ENCODE peak calls at places on chromosomes 13 and 19, in eight cellular contexts. C is ovary, T is suprapubic skin, K is tibial nerve, Z is GM12878, E is H1, Q is A549, N is sigmoid colon. V is an unnamed sample.

GRCh38 chr13:50915562-50915961 is 6.0 kb downstream of the RNASEH2B start:
- DNase-seq in C (no peak), Q (no peak), Z (no peak), N (no peak), K (no peak), E (no peak), T (no peak), V (no peak)

GRCh38 chr13:113275387-113275786 is 21.7 kb upstream of the LAMP1 start:
- DNase-seq in E (no peak), N (no peak), T (no peak), K (no peak), Z (no peak), Q (peak; percentile 53), C (peak; percentile 62), V (peak; percentile 43)

GRCh38 chr19:1672769-1673644 is 20.6 kb upstream of the TCF3 start:
- DNase-seq in Z (no peak), T (no peak), Q (no peak), N (no peak), E (no peak), C (no peak), K (no peak), V (no peak)

GRCh38 chr13:28067526-28067925 is 32.9 kb downstream of the FLT3 start:
- DNase-seq in K (no peak), E (no peak), Q (no peak), Z (no peak), C (no peak), N (no peak), T (no peak), V (no peak)

GRCh38 chr19:8337728-8338127 is 5.3 kb downstream of the KANK3 start:
- DNase-seq in N (no peak), T (no peak), Z (no peak), E (no peak), Q (no peak), K (no peak), C (no peak), V (peak; percentile 13)

GRCh38 chr19:55068803-55069136 is 5.8 kb upstream of the RDH13 start:
- DNase-seq in E (no peak), Q (no peak), C (no peak), K (no peak), Z (no peak), N (no peak), T (no peak), V (no peak)

GRCh38 chr19:16327501-16327900 is 2.9 kb downstream of the KLF2 start:
- DNase-seq in Z (no peak), E (no peak), T (no peak), N (no peak), C (no peak), Q (no peak), K (no peak), V (peak; percentile 39)

GRCh38 chr13:32902898-32903297 is 113.3 kb upstream of the KL start:
- DNase-seq in N (peak; percentile 88), T (peak; percentile 86), Z (no peak), C (peak; percentile 61), K (peak; percentile 76), E (no peak), Q (no peak), V (peak; percentile 34)

GRCh38 chr19:14369399-14370168 is 11.7 kb upstream of the ADGRE5 start:
- DNase-seq in Z (no peak), E (no peak), T (no peak), C (no peak), N (no peak), K (no peak), Q (no peak), V (peak; percentile 50)

GRCh38 chr19:50969413-50969760 is at the start of gene KLK6:
- DNase-seq in N (no peak), Q (no peak), Z (no peak), E (no peak), T (no peak), C (no peak), K (no peak), V (no peak)

GRCh38 chr19:2010135-2010668 is 5.3 kb downstream of the BTBD2 start:
- DNase-seq in K (no peak), E (no peak), N (no peak), C (no peak), Q (no peak), Z (no peak), T (no peak), V (no peak)

GRCh38 chr19:32287811-32288227 is 57.6 kb upstream of the ZNF507 start:
- DNase-seq in E (peak; percentile 34), Q (peak; percentile 87), C (peak; percentile 79), Z (no peak), T (peak; percentile 86), N (peak; percentile 79), K (peak; percentile 85), V (peak; percentile 74)

GRCh38 chr13:50576156-50576555 is 267.3 kb downstream of the DLEU7 start:
- DNase-seq in K (no peak), Z (no peak), Q (no peak), T (no peak), N (no peak), C (no peak), E (no peak), V (peak; percentile 62)

GRCh38 chr13:74259641-74260040 is 125.4 kb upstream of the KLF12 start:
- DNase-seq in T (no peak), K (no peak), C (no peak), E (no peak), Z (no peak), Q (no peak), N (no peak), V (no peak)

GRCh38 chr19:42480335-42481095 is 37.8 kb upstream of the CXCL17 start:
- DNase-seq in N (no peak), Z (no peak), T (no peak), K (no peak), E (no peak), C (no peak), Q (peak; percentile 78), V (no peak)

GRCh38 chr19:39428309-39429112 is 7.2 kb downstream of the RPS16 start:
- DNase-seq in N (peak; percentile 88), C (peak; percentile 91), K (no peak), E (no peak), T (no peak), Z (no peak), Q (peak; percentile 94), V (peak; percentile 51)

GRCh38 chr19:29680937-29681336 is 15.7 kb downstream of the PLEKHF1 start:
- DNase-seq in Z (no peak), T (no peak), N (no peak), K (no peak), Q (no peak), E (no peak), C (no peak), V (no peak)

GRCh38 chr19:45879971-45880370 is 6.0 kb downstream of the IRF2BP1 start:
- DNase-seq in N (no peak), T (no peak), E (no peak), Q (no peak), C (no peak), K (no peak), Z (no peak), V (no peak)

GRCh38 chr19:45876161-45876410 is 9.9 kb downstream of the IRF2BP1 start:
- DNase-seq in E (no peak), N (no peak), K (no peak), C (no peak), Q (no peak), T (no peak), Z (no peak), V (no peak)

GRCh38 chr19:45876411-45877197 is 9.3 kb downstream of the IRF2BP1 start:
- DNase-seq in Z (no peak), C (no peak), E (no peak), N (peak; percentile 75), K (peak; percentile 14), T (no peak), Q (no peak), V (peak; percentile 57)

GRCh38 chr19:45879055-45879454 is 6.9 kb downstream of the IRF2BP1 start:
- DNase-seq in T (no peak), N (no peak), K (no peak), Q (no peak), Z (no peak), E (no peak), C (no peak), V (no peak)

GRCh38 chr19:45878043-45878794 is 7.7 kb downstream of the IRF2BP1 start:
- DNase-seq in T (no peak), N (no peak), Q (no peak), K (no peak), E (no peak), Z (no peak), C (no peak), V (peak; percentile 81)
- TF ChIP-seq EP300 in T (no peak), N (no peak), Q (no peak), K (no peak), E (no peak), Z (no peak), C (no peak), V (no peak)

DNA sequence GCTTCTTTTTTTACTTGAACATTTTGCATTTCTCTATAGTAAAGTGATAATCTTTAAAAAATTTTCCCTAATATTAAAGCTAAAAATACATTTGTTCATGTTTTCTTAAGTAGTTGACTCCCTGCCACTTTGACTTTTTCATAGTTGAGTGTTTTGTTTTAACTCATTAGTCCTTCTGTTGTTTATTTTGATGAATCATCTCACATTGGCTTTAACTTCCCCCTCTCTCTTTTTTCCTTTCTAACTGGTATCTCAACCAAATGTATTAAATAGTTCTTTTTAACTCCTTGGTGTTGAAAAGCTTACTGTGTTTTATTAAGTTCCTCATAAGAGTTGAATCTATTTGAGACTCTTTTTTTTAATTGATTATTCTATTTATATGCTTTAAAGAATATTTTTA is 2.8 kb downstream of the TNFSF13B start:
- DNase-seq in K (no peak), Z (no peak), Q (no peak), E (no peak), C (no peak), N (no peak), T (no peak), V (no peak)
- TF ChIP-seq EP300 in K (no peak), Z (no peak), Q (no peak), E (no peak), C (no peak), N (no peak), T (no peak), V (no peak)

GRCh38 chr13:59487883-59488282 is 675.8 kb downstream of the DIAPH3 start:
- DNase-seq in Z (no peak), N (no peak), T (no peak), C (no peak), K (no peak), E (no peak), Q (peak; percentile 0), V (no peak)
- TF ChIP-seq EP300 in Z (no peak), N (no peak), T (no peak), C (no peak), K (no peak), E (no peak), Q (no peak), V (no peak)

GRCh38 chr13:48818495-48818961 is 157.2 kb upstream of the FNDC3A start:
- DNase-seq in T (peak; percentile 80), Q (peak; percentile 47), E (no peak), C (no peak), K (no peak), N (no peak), Z (no peak), V (no peak)
- TF ChIP-seq EP300 in T (no peak), Q (no peak), E (no peak), C (no peak), K (no peak), N (no peak), Z (no peak), V (no peak)

V was measured in transverse colon.